ENCODE peak calls at places on chromosomes 11 and 22, in seven cellular contexts. E is GM23248, N is WERI-Rb-1, C is tibial artery, W is heart right ventricle, B is HAP-1, Z is thoracic aorta. L is an unnamed sample.

GRCh38 chr22:22721681-22722309 is 77.4 kb downstream of the GGTLC2 start:
- DNase-seq in E (peak; percentile 87), N (no peak), C (no peak), W (no peak), B (no peak), Z (no peak), L (peak; percentile 72)

GRCh38 chr11:69536406-69536805 is 54.9 kb downstream of the LINC01488 start:
- DNase-seq in E (no peak), N (no peak), C (no peak), W (no peak), B (no peak), Z (no peak), L (no peak)

GRCh38 chr11:125874556-125875124 is 12.8 kb upstream of the HYLS1 start:
- DNase-seq in E (peak; percentile 83), N (peak; percentile 67), C (peak; percentile 40), W (peak; percentile 67), B (peak; percentile 81), Z (no peak), L (peak; percentile 38)

GRCh38 chr22:49971232-49972162 is 10.9 kb downstream of the PIM3 start:
- DNase-seq in E (peak; percentile 63), N (no peak), C (peak; percentile 76), W (peak; percentile 70), B (peak; percentile 70), Z (peak; percentile 36), L (peak; percentile 75)

GRCh38 chr11:132056689-132057088 is 686.3 kb downstream of the NTM start:
- DNase-seq in E (peak; percentile 47), N (no peak), C (no peak), W (no peak), B (no peak), Z (no peak), L (peak; percentile 44)

GRCh38 chr22:46931414-46931813 is 169.0 kb downstream of the TBC1D22A start:
- DNase-seq in E (no peak), N (no peak), C (no peak), W (no peak), B (no peak), Z (no peak), L (peak; percentile 11)

GRCh38 chr11:70739811-70740474 is 341.6 kb downstream of the CTTN start:
- DNase-seq in E (no peak), N (no peak), C (no peak), W (no peak), B (no peak), Z (no peak), L (no peak)

GRCh38 chr11:898160-898517 is 12.5 kb downstream of the CHID1 start:
- DNase-seq in E (peak; percentile 36), N (peak; percentile 63), C (no peak), W (no peak), B (peak; percentile 53), Z (no peak), L (no peak)

GRCh38 chr11:46729110-46730027 is 10.4 kb downstream of the F2 start:
- DNase-seq in E (no peak), N (no peak), C (no peak), W (no peak), B (no peak), Z (no peak), L (no peak)

GRCh38 chr22:28958611-28959010 is 75.2 kb downstream of the ZNRF3 start:
- DNase-seq in E (peak; percentile 56), N (no peak), C (no peak), W (no peak), B (no peak), Z (no peak), L (no peak)
- H3K27me3 ChIP-seq in E (no peaks in the 10 kb centered on the region), N (no peaks in the 10 kb centered on the region), C (no peaks in the 10 kb centered on the region), W (no peaks in the 10 kb centered on the region), B (no peaks in the 10 kb centered on the region), Z (no peaks in the 10 kb centered on the region), L (no peaks in the 10 kb centered on the region)

GRCh38 chr11:111736621-111737055 is 29.6 kb downstream of the PPP2R1B start:
- DNase-seq in E (peak; percentile 50), N (no peak), C (no peak), W (no peak), B (no peak), Z (no peak), L (no peak)

GRCh38 chr11:111734383-111735261 is 31.6 kb downstream of the PPP2R1B start:
- DNase-seq in E (peak; percentile 55), N (no peak), C (no peak), W (no peak), B (no peak), Z (no peak), L (no peak)

GRCh38 chr11:111736191-111736590 is 30.0 kb downstream of the PPP2R1B start:
- DNase-seq in E (peak; percentile 85), N (no peak), C (peak; percentile 40), W (no peak), B (no peak), Z (no peak), L (peak; percentile 59)

GRCh38 chr11:111733655-111734088 is 32.5 kb downstream of the PPP2R1B start:
- DNase-seq in E (peak; percentile 48), N (no peak), C (peak; percentile 34), W (no peak), B (no peak), Z (no peak), L (peak; percentile 19)

DNA sequence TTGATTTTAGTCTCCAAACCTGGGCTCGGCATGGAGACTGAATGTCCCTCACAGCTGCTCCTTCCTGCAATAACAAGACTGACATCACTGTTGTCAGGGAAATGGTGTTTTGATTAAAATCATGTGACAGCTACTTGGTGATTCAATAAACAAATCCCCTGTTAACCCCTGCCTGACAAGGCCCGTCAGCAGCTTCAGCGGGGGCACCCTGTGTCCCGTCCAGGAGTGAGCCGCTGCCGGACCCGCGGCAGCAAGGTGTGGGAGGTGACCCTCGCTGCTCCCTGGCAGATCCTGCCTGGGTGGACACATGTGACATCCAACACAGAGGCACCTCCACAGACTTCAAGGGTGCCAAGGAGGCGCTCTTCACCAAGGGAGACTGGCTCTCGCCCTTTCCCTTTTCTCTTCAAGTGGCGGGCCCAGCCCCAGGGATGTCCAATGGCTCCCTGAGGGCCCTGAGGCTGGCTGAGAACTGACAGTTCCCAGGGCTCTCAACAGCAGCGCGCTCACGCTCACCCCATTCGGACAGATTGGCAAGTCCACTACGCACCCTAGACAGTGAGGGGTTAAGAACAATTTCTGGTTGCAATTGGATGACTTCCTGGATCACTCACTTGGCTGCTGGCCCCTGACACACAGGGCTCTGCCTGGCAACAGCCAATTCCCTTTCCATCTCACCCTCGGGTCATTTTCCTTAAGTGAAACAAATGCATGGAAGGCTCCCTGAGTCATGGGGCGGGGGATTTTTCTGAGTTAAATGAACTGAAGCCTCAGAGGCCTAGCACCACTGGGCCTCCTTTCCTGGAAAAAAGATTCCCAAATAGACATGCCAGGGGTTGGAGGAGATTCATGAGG is 30.7 kb downstream of the PPP2R1B start:
- DNase-seq in E (peak; percentile 99), N (no peak), C (peak; percentile 89), W (peak; percentile 88), B (no peak), Z (peak; percentile 62), L (peak; percentile 96)
- H3K4me3 ChIP-seq in E (peak overlapping the region; percentile 61), N (no peak overlapping the region), C (peak overlapping the region; percentile 54), W (peak overlapping the region; percentile 33), B (no peak overlapping the region), Z (peak overlapping the region; percentile 64), L (peak overlapping the region; percentile 29)

DNA sequence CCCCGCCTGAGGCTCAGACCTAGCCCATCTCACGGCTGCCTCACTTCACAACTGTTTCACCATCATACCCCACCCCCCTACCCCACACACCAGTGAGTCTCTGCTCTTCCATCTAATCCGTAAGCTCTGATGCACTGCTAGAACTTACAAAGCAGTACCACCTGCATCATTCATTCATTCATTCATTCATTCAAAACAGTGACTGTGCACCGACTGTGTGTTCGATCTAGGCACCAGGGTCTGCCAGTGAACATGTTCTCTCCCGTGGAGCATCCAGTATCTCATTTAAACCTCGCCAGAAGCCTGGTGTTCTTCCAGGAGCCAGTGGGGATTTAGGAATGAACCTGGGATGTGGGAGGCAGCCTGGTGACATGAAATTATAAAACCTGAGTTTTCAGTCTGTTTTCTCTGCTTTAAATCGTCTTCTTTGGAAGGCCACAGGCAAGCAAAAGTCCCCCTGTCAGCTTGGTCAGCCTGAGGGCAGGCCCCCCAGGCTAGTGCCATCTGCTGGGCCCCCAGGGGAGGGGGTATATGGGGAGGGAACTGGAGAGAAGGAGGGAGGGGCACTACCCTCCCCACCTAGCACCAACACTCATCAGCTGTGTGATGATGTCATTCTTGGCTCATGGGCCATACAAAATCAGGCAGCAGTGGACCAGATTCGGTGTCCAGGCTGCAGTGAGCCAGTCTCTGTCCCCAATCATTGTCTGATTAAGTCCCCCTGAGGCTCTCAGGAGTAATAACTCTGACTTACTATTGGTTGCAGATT is 18.4 kb downstream of the TMPRSS6 start:
- DNase-seq in E (peak; percentile 23), N (no peak), C (no peak), W (no peak), B (no peak), Z (no peak), L (no peak)
- H3K27me3 ChIP-seq in E (peaks cover 22% of the 10 kb centered on the region), N (no peaks in the 10 kb centered on the region), C (no peaks in the 10 kb centered on the region), W (peaks cover 36% of the 10 kb centered on the region), B (peaks cover 26% of the 10 kb centered on the region), Z (no peaks in the 10 kb centered on the region), L (peaks cover 4% of the 10 kb centered on the region)

GRCh38 chr11:103993502-103993901 is 42.9 kb upstream of the DDI1 start:
- DNase-seq in E (no peak), N (no peak), C (no peak), W (no peak), B (no peak), Z (no peak), L (no peak)

GRCh38 chr11:103985041-103985440 is 51.4 kb upstream of the DDI1 start:
- DNase-seq in E (no peak), N (no peak), C (no peak), W (no peak), B (no peak), Z (no peak), L (no peak)

GRCh38 chr11:103994111-103994510 is 42.3 kb upstream of the DDI1 start:
- DNase-seq in E (peak; percentile 7), N (no peak), C (no peak), W (no peak), B (no peak), Z (no peak), L (no peak)

GRCh38 chr11:103987631-103988594 is 48.5 kb upstream of the DDI1 start:
- DNase-seq in E (peak; percentile 14), N (no peak), C (no peak), W (no peak), B (no peak), Z (no peak), L (no peak)

GRCh38 chr11:103988595-103988969 is 47.9 kb upstream of the DDI1 start:
- DNase-seq in E (peak; percentile 54), N (no peak), C (no peak), W (no peak), B (peak; percentile 11), Z (no peak), L (no peak)
- H3K4me3 ChIP-seq in E (no peak overlapping the region), N (no peak overlapping the region), C (no peak overlapping the region), W (no peak overlapping the region), B (no peak overlapping the region), Z (no peak overlapping the region), L (no peak overlapping the region)

L was measured in MG63.